ENCODE peak calls at places on chromosomes 3 and 15, in six cellular contexts. N is 8988T; D is Right ventricle myocardium superior; R is stimulated activated CD4-positive, alpha-beta T cell treated with anti-CD3 and anti-CD28 coated beads, Interleukin-2, amount 100 ng/mL, for 48 hours; K is fibroblast of the aortic adventitia; W is T-helper 2 cell. A is an unnamed sample.
A peak's percentile ranks its signal among the peaks of the same experiment; 100 is the strongest.

GRCh38 chr3:149892371-149892770 is 78.3 kb downstream of the PFN2 start:
- DNase-seq in W (no peak), D (no peak), R (no peak), K (no peak), N (no peak), A (no peak)

GRCh38 chr15:57969355-57969754 is 96.2 kb downstream of the ALDH1A2 start:
- DNase-seq in N (no peak), K (peak; percentile 4), D (no peak), W (no peak), R (no peak), A (no peak)

GRCh38 chr3:65732060-65732933 is 306.4 kb downstream of the MAGI1 start:
- DNase-seq in D (no peak), K (peak; percentile 76), W (peak; percentile 37), N (peak; percentile 35), R (no peak), A (no peak)

GRCh38 chr3:55454611-55455010 is 32.5 kb downstream of the WNT5A start:
- DNase-seq in R (no peak), D (no peak), N (no peak), W (no peak), K (peak; percentile 37), A (no peak)

GRCh38 chr3:143298380-143298779 is 178.8 kb downstream of the CHST2 start:
- DNase-seq in N (no peak), R (no peak), W (no peak), D (no peak), K (no peak), A (no peak)

GRCh38 chr3:61979645-61980430 is 393.5 kb downstream of the FEZF2 start:
- DNase-seq in K (no peak), R (no peak), W (no peak), D (no peak), N (no peak), A (no peak)

GRCh38 chr15:73686781-73687256 is 2.6 kb downstream of the CD276 start:
- DNase-seq in N (no peak), R (no peak), D (no peak), K (peak; percentile 89), W (no peak), A (no peak)

GRCh38 chr3:195692781-195693427 is 27.9 kb upstream of the MUC20 start:
- DNase-seq in D (no peak), R (no peak), W (no peak), K (no peak), N (peak; percentile 4), A (no peak)

GRCh38 chr3:32816439-32817194 is 1.2 kb upstream of the TRIM71 start:
- DNase-seq in R (peak; percentile 10), W (peak; percentile 46), N (peak; percentile 70), D (peak; percentile 42), K (peak; percentile 11), A (peak; percentile 59)

GRCh38 chr3:169618894-169619792 is 44.4 kb downstream of the MECOM start:
- DNase-seq in W (no peak), D (no peak), N (no peak), R (no peak), K (no peak), A (no peak)

GRCh38 chr15:45522931-45523331 is 376 bp upstream of the SLC30A4 start:
- DNase-seq in D (no peak), W (peak; percentile 6), R (no peak), K (peak; percentile 53), N (peak; percentile 18), A (no peak)

GRCh38 chr3:108806316-108806715 is 16.3 kb upstream of the TRAT1 start:
- DNase-seq in W (peak; percentile 99), D (no peak), N (no peak), R (no peak), K (no peak), A (no peak)

GRCh38 chr3:197168606-197169005 is 129.8 kb downstream of the DLG1 start:
- DNase-seq in K (peak; percentile 39), D (no peak), W (peak; percentile 13), N (no peak), R (no peak), A (no peak)

A was measured in progenitor cell of endocrine pancreas.